ENCODE peak calls at places on chromosomes 7 and 10, in ten cellular contexts. One of them, this sample, is unnamed.

GRCh38 chr7:101768280-101768679 is 49.1 kb upstream of the CUX1 start:
- DNase-seq in activated T-helper 1 cell treated with anti-CD3 and anti-CD28 coated beads, Interleukin-12 subunit alpha, Interleukin-12 subunit beta, Interleukin-2, Interleukin-4 antibody, amounts not matched to agents 30 ng/mL and 10 ng/mL and 1 ng/mL, durations not matched to agents 14 hours and 24 hours and 36 hours: no peak
- DNase-seq in AG04450: no peak
- DNase-seq in hepatic stellate cell: no peak
- DNase-seq in GM12892: no peak
- DNase-seq in COR-L47: no peak
- DNase-seq in stimulated activated CD4-positive, alpha-beta T cell treated with anti-CD3 and anti-CD28 coated beads, TNF-alpha, amount 100 ng/mL, for 48 hours: no peak
- DNase-seq in posterior cingulate gyrus: no peak
- DNase-seq in activated T-cell treated with anti-CD3 and anti-CD28 coated beads for 4 hours: no peak
- DNase-seq in DMS 273 treated with DMSO at 0.1 percent for 48 hours: no peak
- DNase-seq in this sample: no peak

GRCh38 chr10:6738464-6738824 is 158.4 kb upstream of the PRKCQ start:
- DNase-seq in AG04450: no peak
- DNase-seq in GM12892: no peak
- DNase-seq in DMS 273 treated with DMSO at 0.1 percent for 48 hours: no peak
- DNase-seq in hepatic stellate cell: no peak
- DNase-seq in COR-L47: no peak
- DNase-seq in activated T-cell treated with anti-CD3 and anti-CD28 coated beads for 4 hours: no peak
- DNase-seq in posterior cingulate gyrus: no peak
- DNase-seq in stimulated activated CD4-positive, alpha-beta T cell treated with anti-CD3 and anti-CD28 coated beads, TNF-alpha, amount 100 ng/mL, for 48 hours: no peak
- DNase-seq in activated T-helper 1 cell treated with anti-CD3 and anti-CD28 coated beads, Interleukin-12 subunit alpha, Interleukin-12 subunit beta, Interleukin-2, Interleukin-4 antibody, amounts not matched to agents 30 ng/mL and 10 ng/mL and 1 ng/mL, durations not matched to agents 14 hours and 24 hours and 36 hours: no peak
- DNase-seq in this sample: no peak

GRCh38 chr10:35659456-35659855 is 17.4 kb upstream of the FZD8 start:
- DNase-seq in DMS 273 treated with DMSO at 0.1 percent for 48 hours: no peak
- DNase-seq in stimulated activated CD4-positive, alpha-beta T cell treated with anti-CD3 and anti-CD28 coated beads, TNF-alpha, amount 100 ng/mL, for 48 hours: no peak
- DNase-seq in COR-L47: no peak
- DNase-seq in AG04450: no peak
- DNase-seq in activated T-helper 1 cell treated with anti-CD3 and anti-CD28 coated beads, Interleukin-12 subunit alpha, Interleukin-12 subunit beta, Interleukin-2, Interleukin-4 antibody, amounts not matched to agents 30 ng/mL and 10 ng/mL and 1 ng/mL, durations not matched to agents 14 hours and 24 hours and 36 hours: no peak
- DNase-seq in hepatic stellate cell: no peak
- DNase-seq in posterior cingulate gyrus: no peak
- DNase-seq in activated T-cell treated with anti-CD3 and anti-CD28 coated beads for 4 hours: no peak
- DNase-seq in GM12892: no peak
- DNase-seq in this sample: no peak

GRCh38 chr7:2038876-2039728 is 193.6 kb downstream of the MAD1L1 start:
- DNase-seq in hepatic stellate cell: peak
- DNase-seq in GM12892: no peak
- DNase-seq in DMS 273 treated with DMSO at 0.1 percent for 48 hours: no peak
- DNase-seq in activated T-cell treated with anti-CD3 and anti-CD28 coated beads for 4 hours: no peak
- DNase-seq in stimulated activated CD4-positive, alpha-beta T cell treated with anti-CD3 and anti-CD28 coated beads, TNF-alpha, amount 100 ng/mL, for 48 hours: no peak
- DNase-seq in AG04450: no peak
- DNase-seq in posterior cingulate gyrus: no peak
- DNase-seq in activated T-helper 1 cell treated with anti-CD3 and anti-CD28 coated beads, Interleukin-12 subunit alpha, Interleukin-12 subunit beta, Interleukin-2, Interleukin-4 antibody, amounts not matched to agents 30 ng/mL and 10 ng/mL and 1 ng/mL, durations not matched to agents 14 hours and 24 hours and 36 hours: no peak
- DNase-seq in COR-L47: no peak
- DNase-seq in this sample: peak

GRCh38 chr10:10778959-10779358 is 238.7 kb upstream of the CELF2 start:
- DNase-seq in stimulated activated CD4-positive, alpha-beta T cell treated with anti-CD3 and anti-CD28 coated beads, TNF-alpha, amount 100 ng/mL, for 48 hours: no peak
- DNase-seq in COR-L47: no peak
- DNase-seq in activated T-cell treated with anti-CD3 and anti-CD28 coated beads for 4 hours: no peak
- DNase-seq in activated T-helper 1 cell treated with anti-CD3 and anti-CD28 coated beads, Interleukin-12 subunit alpha, Interleukin-12 subunit beta, Interleukin-2, Interleukin-4 antibody, amounts not matched to agents 30 ng/mL and 10 ng/mL and 1 ng/mL, durations not matched to agents 14 hours and 24 hours and 36 hours: no peak
- DNase-seq in GM12892: no peak
- DNase-seq in posterior cingulate gyrus: no peak
- DNase-seq in DMS 273 treated with DMSO at 0.1 percent for 48 hours: no peak
- DNase-seq in hepatic stellate cell: no peak
- DNase-seq in AG04450: no peak
- DNase-seq in this sample: no peak

GRCh38 chr7:47375590-47375989 is 206.3 kb downstream of the TNS3 start:
- DNase-seq in GM12892: no peak
- DNase-seq in posterior cingulate gyrus: no peak
- DNase-seq in DMS 273 treated with DMSO at 0.1 percent for 48 hours: no peak
- DNase-seq in activated T-cell treated with anti-CD3 and anti-CD28 coated beads for 4 hours: no peak
- DNase-seq in activated T-helper 1 cell treated with anti-CD3 and anti-CD28 coated beads, Interleukin-12 subunit alpha, Interleukin-12 subunit beta, Interleukin-2, Interleukin-4 antibody, amounts not matched to agents 30 ng/mL and 10 ng/mL and 1 ng/mL, durations not matched to agents 14 hours and 24 hours and 36 hours: no peak
- DNase-seq in stimulated activated CD4-positive, alpha-beta T cell treated with anti-CD3 and anti-CD28 coated beads, TNF-alpha, amount 100 ng/mL, for 48 hours: no peak
- DNase-seq in AG04450: no peak
- DNase-seq in hepatic stellate cell: peak
- DNase-seq in COR-L47: no peak
- DNase-seq in this sample: no peak

GRCh38 chr10:6053816-6054581 is 8.2 kb downstream of the IL2RA start:
- DNase-seq in posterior cingulate gyrus: no peak
- DNase-seq in DMS 273 treated with DMSO at 0.1 percent for 48 hours: no peak
- DNase-seq in hepatic stellate cell: no peak
- DNase-seq in stimulated activated CD4-positive, alpha-beta T cell treated with anti-CD3 and anti-CD28 coated beads, TNF-alpha, amount 100 ng/mL, for 48 hours: no peak
- DNase-seq in COR-L47: no peak
- DNase-seq in activated T-helper 1 cell treated with anti-CD3 and anti-CD28 coated beads, Interleukin-12 subunit alpha, Interleukin-12 subunit beta, Interleukin-2, Interleukin-4 antibody, amounts not matched to agents 30 ng/mL and 10 ng/mL and 1 ng/mL, durations not matched to agents 14 hours and 24 hours and 36 hours: no peak
- DNase-seq in AG04450: no peak
- DNase-seq in GM12892: no peak
- DNase-seq in activated T-cell treated with anti-CD3 and anti-CD28 coated beads for 4 hours: no peak
- DNase-seq in this sample: no peak

GRCh38 chr10:87771871-87772500 is 46.0 kb downstream of the ATAD1 start:
- DNase-seq in GM12892: no peak
- DNase-seq in COR-L47: no peak
- DNase-seq in activated T-helper 1 cell treated with anti-CD3 and anti-CD28 coated beads, Interleukin-12 subunit alpha, Interleukin-12 subunit beta, Interleukin-2, Interleukin-4 antibody, amounts not matched to agents 30 ng/mL and 10 ng/mL and 1 ng/mL, durations not matched to agents 14 hours and 24 hours and 36 hours: no peak
- DNase-seq in hepatic stellate cell: no peak
- DNase-seq in DMS 273 treated with DMSO at 0.1 percent for 48 hours: no peak
- DNase-seq in stimulated activated CD4-positive, alpha-beta T cell treated with anti-CD3 and anti-CD28 coated beads, TNF-alpha, amount 100 ng/mL, for 48 hours: no peak
- DNase-seq in posterior cingulate gyrus: no peak
- DNase-seq in AG04450: no peak
- DNase-seq in activated T-cell treated with anti-CD3 and anti-CD28 coated beads for 4 hours: no peak
- DNase-seq in this sample: no peak

GRCh38 chr10:31952066-31952465 is 23.4 kb upstream of the ARHGAP12 start:
- DNase-seq in activated T-helper 1 cell treated with anti-CD3 and anti-CD28 coated beads, Interleukin-12 subunit alpha, Interleukin-12 subunit beta, Interleukin-2, Interleukin-4 antibody, amounts not matched to agents 30 ng/mL and 10 ng/mL and 1 ng/mL, durations not matched to agents 14 hours and 24 hours and 36 hours: no peak
- DNase-seq in hepatic stellate cell: no peak
- DNase-seq in GM12892: no peak
- DNase-seq in DMS 273 treated with DMSO at 0.1 percent for 48 hours: no peak
- DNase-seq in COR-L47: no peak
- DNase-seq in activated T-cell treated with anti-CD3 and anti-CD28 coated beads for 4 hours: no peak
- DNase-seq in posterior cingulate gyrus: no peak
- DNase-seq in AG04450: no peak
- DNase-seq in stimulated activated CD4-positive, alpha-beta T cell treated with anti-CD3 and anti-CD28 coated beads, TNF-alpha, amount 100 ng/mL, for 48 hours: no peak
- DNase-seq in this sample: no peak

GRCh38 chr10:79413196-79413595 is 32.2 kb downstream of the ZCCHC24 start:
- DNase-seq in AG04450: no peak
- DNase-seq in COR-L47: no peak
- DNase-seq in GM12892: no peak
- DNase-seq in activated T-helper 1 cell treated with anti-CD3 and anti-CD28 coated beads, Interleukin-12 subunit alpha, Interleukin-12 subunit beta, Interleukin-2, Interleukin-4 antibody, amounts not matched to agents 30 ng/mL and 10 ng/mL and 1 ng/mL, durations not matched to agents 14 hours and 24 hours and 36 hours: no peak
- DNase-seq in activated T-cell treated with anti-CD3 and anti-CD28 coated beads for 4 hours: no peak
- DNase-seq in posterior cingulate gyrus: no peak
- DNase-seq in hepatic stellate cell: peak
- DNase-seq in DMS 273 treated with DMSO at 0.1 percent for 48 hours: no peak
- DNase-seq in stimulated activated CD4-positive, alpha-beta T cell treated with anti-CD3 and anti-CD28 coated beads, TNF-alpha, amount 100 ng/mL, for 48 hours: no peak
- DNase-seq in this sample: no peak

GRCh38 chr10:132544744-132545658 is 7.4 kb downstream of the INPP5A start:
- DNase-seq in hepatic stellate cell: peak
- DNase-seq in activated T-cell treated with anti-CD3 and anti-CD28 coated beads for 4 hours: no peak
- DNase-seq in stimulated activated CD4-positive, alpha-beta T cell treated with anti-CD3 and anti-CD28 coated beads, TNF-alpha, amount 100 ng/mL, for 48 hours: no peak
- DNase-seq in DMS 273 treated with DMSO at 0.1 percent for 48 hours: no peak
- DNase-seq in posterior cingulate gyrus: no peak
- DNase-seq in AG04450: no peak
- DNase-seq in GM12892: no peak
- DNase-seq in activated T-helper 1 cell treated with anti-CD3 and anti-CD28 coated beads, Interleukin-12 subunit alpha, Interleukin-12 subunit beta, Interleukin-2, Interleukin-4 antibody, amounts not matched to agents 30 ng/mL and 10 ng/mL and 1 ng/mL, durations not matched to agents 14 hours and 24 hours and 36 hours: no peak
- DNase-seq in COR-L47: no peak
- DNase-seq in this sample: no peak

GRCh38 chr10:76073524-76073923 is 642.1 kb downstream of the LRMDA start:
- DNase-seq in DMS 273 treated with DMSO at 0.1 percent for 48 hours: no peak
- DNase-seq in activated T-helper 1 cell treated with anti-CD3 and anti-CD28 coated beads, Interleukin-12 subunit alpha, Interleukin-12 subunit beta, Interleukin-2, Interleukin-4 antibody, amounts not matched to agents 30 ng/mL and 10 ng/mL and 1 ng/mL, durations not matched to agents 14 hours and 24 hours and 36 hours: no peak
- DNase-seq in AG04450: no peak
- DNase-seq in COR-L47: no peak
- DNase-seq in GM12892: no peak
- DNase-seq in hepatic stellate cell: no peak
- DNase-seq in stimulated activated CD4-positive, alpha-beta T cell treated with anti-CD3 and anti-CD28 coated beads, TNF-alpha, amount 100 ng/mL, for 48 hours: no peak
- DNase-seq in activated T-cell treated with anti-CD3 and anti-CD28 coated beads for 4 hours: no peak
- DNase-seq in posterior cingulate gyrus: no peak
- DNase-seq in this sample: no peak

GRCh38 chr7:17234398-17235021 is 63.9 kb upstream of the AHR start:
- DNase-seq in activated T-helper 1 cell treated with anti-CD3 and anti-CD28 coated beads, Interleukin-12 subunit alpha, Interleukin-12 subunit beta, Interleukin-2, Interleukin-4 antibody, amounts not matched to agents 30 ng/mL and 10 ng/mL and 1 ng/mL, durations not matched to agents 14 hours and 24 hours and 36 hours: peak
- DNase-seq in hepatic stellate cell: peak
- DNase-seq in DMS 273 treated with DMSO at 0.1 percent for 48 hours: no peak
- DNase-seq in AG04450: peak
- DNase-seq in COR-L47: no peak
- DNase-seq in stimulated activated CD4-positive, alpha-beta T cell treated with anti-CD3 and anti-CD28 coated beads, TNF-alpha, amount 100 ng/mL, for 48 hours: peak
- DNase-seq in activated T-cell treated with anti-CD3 and anti-CD28 coated beads for 4 hours: peak
- DNase-seq in GM12892: peak
- DNase-seq in posterior cingulate gyrus: no peak
- DNase-seq in this sample: no peak

GRCh38 chr10:98528785-98529183 is 82.0 kb upstream of the HPS1 start:
- DNase-seq in DMS 273 treated with DMSO at 0.1 percent for 48 hours: no peak
- DNase-seq in hepatic stellate cell: no peak
- DNase-seq in AG04450: no peak
- DNase-seq in posterior cingulate gyrus: no peak
- DNase-seq in stimulated activated CD4-positive, alpha-beta T cell treated with anti-CD3 and anti-CD28 coated beads, TNF-alpha, amount 100 ng/mL, for 48 hours: no peak
- DNase-seq in GM12892: no peak
- DNase-seq in COR-L47: no peak
- DNase-seq in activated T-cell treated with anti-CD3 and anti-CD28 coated beads for 4 hours: no peak
- DNase-seq in activated T-helper 1 cell treated with anti-CD3 and anti-CD28 coated beads, Interleukin-12 subunit alpha, Interleukin-12 subunit beta, Interleukin-2, Interleukin-4 antibody, amounts not matched to agents 30 ng/mL and 10 ng/mL and 1 ng/mL, durations not matched to agents 14 hours and 24 hours and 36 hours: no peak
- DNase-seq in this sample: no peak

GRCh38 chr10:48890904-48891839 is 48.5 kb downstream of the LRRC18 start:
- DNase-seq in stimulated activated CD4-positive, alpha-beta T cell treated with anti-CD3 and anti-CD28 coated beads, TNF-alpha, amount 100 ng/mL, for 48 hours: no peak
- DNase-seq in DMS 273 treated with DMSO at 0.1 percent for 48 hours: no peak
- DNase-seq in posterior cingulate gyrus: no peak
- DNase-seq in activated T-cell treated with anti-CD3 and anti-CD28 coated beads for 4 hours: no peak
- DNase-seq in COR-L47: no peak
- DNase-seq in activated T-helper 1 cell treated with anti-CD3 and anti-CD28 coated beads, Interleukin-12 subunit alpha, Interleukin-12 subunit beta, Interleukin-2, Interleukin-4 antibody, amounts not matched to agents 30 ng/mL and 10 ng/mL and 1 ng/mL, durations not matched to agents 14 hours and 24 hours and 36 hours: no peak
- DNase-seq in hepatic stellate cell: no peak
- DNase-seq in GM12892: no peak
- DNase-seq in AG04450: no peak
- DNase-seq in this sample: no peak

GRCh38 chr10:31025142-31025541 is 6.5 kb downstream of the ZNF438 start:
- DNase-seq in hepatic stellate cell: no peak
- DNase-seq in AG04450: no peak
- DNase-seq in GM12892: no peak
- DNase-seq in DMS 273 treated with DMSO at 0.1 percent for 48 hours: no peak
- DNase-seq in posterior cingulate gyrus: no peak
- DNase-seq in stimulated activated CD4-positive, alpha-beta T cell treated with anti-CD3 and anti-CD28 coated beads, TNF-alpha, amount 100 ng/mL, for 48 hours: no peak
- DNase-seq in COR-L47: no peak
- DNase-seq in activated T-helper 1 cell treated with anti-CD3 and anti-CD28 coated beads, Interleukin-12 subunit alpha, Interleukin-12 subunit beta, Interleukin-2, Interleukin-4 antibody, amounts not matched to agents 30 ng/mL and 10 ng/mL and 1 ng/mL, durations not matched to agents 14 hours and 24 hours and 36 hours: no peak
- DNase-seq in activated T-cell treated with anti-CD3 and anti-CD28 coated beads for 4 hours: no peak
- DNase-seq in this sample: no peak

GRCh38 chr7:140059288-140060242 is 3.2 kb downstream of the PARP12 start:
- DNase-seq in DMS 273 treated with DMSO at 0.1 percent for 48 hours: no peak
- DNase-seq in stimulated activated CD4-positive, alpha-beta T cell treated with anti-CD3 and anti-CD28 coated beads, TNF-alpha, amount 100 ng/mL, for 48 hours: peak
- DNase-seq in COR-L47: peak
- DNase-seq in activated T-cell treated with anti-CD3 and anti-CD28 coated beads for 4 hours: peak
- DNase-seq in posterior cingulate gyrus: no peak
- DNase-seq in AG04450: peak
- DNase-seq in activated T-helper 1 cell treated with anti-CD3 and anti-CD28 coated beads, Interleukin-12 subunit alpha, Interleukin-12 subunit beta, Interleukin-2, Interleukin-4 antibody, amounts not matched to agents 30 ng/mL and 10 ng/mL and 1 ng/mL, durations not matched to agents 14 hours and 24 hours and 36 hours: no peak
- DNase-seq in GM12892: no peak
- DNase-seq in hepatic stellate cell: peak
- DNase-seq in this sample: no peak

GRCh38 chr7:139018910-139019309 is 16.9 kb downstream of the ZC3HAV1L start:
- DNase-seq in COR-L47: no peak
- DNase-seq in activated T-helper 1 cell treated with anti-CD3 and anti-CD28 coated beads, Interleukin-12 subunit alpha, Interleukin-12 subunit beta, Interleukin-2, Interleukin-4 antibody, amounts not matched to agents 30 ng/mL and 10 ng/mL and 1 ng/mL, durations not matched to agents 14 hours and 24 hours and 36 hours: no peak
- DNase-seq in stimulated activated CD4-positive, alpha-beta T cell treated with anti-CD3 and anti-CD28 coated beads, TNF-alpha, amount 100 ng/mL, for 48 hours: no peak
- DNase-seq in hepatic stellate cell: no peak
- DNase-seq in GM12892: no peak
- DNase-seq in AG04450: no peak
- DNase-seq in activated T-cell treated with anti-CD3 and anti-CD28 coated beads for 4 hours: no peak
- DNase-seq in posterior cingulate gyrus: no peak
- DNase-seq in DMS 273 treated with DMSO at 0.1 percent for 48 hours: no peak
- DNase-seq in this sample: no peak

GRCh38 chr7:553637-554111 is 34.0 kb upstream of the PDGFA start:
- DNase-seq in DMS 273 treated with DMSO at 0.1 percent for 48 hours: no peak
- DNase-seq in COR-L47: no peak
- DNase-seq in stimulated activated CD4-positive, alpha-beta T cell treated with anti-CD3 and anti-CD28 coated beads, TNF-alpha, amount 100 ng/mL, for 48 hours: no peak
- DNase-seq in GM12892: no peak
- DNase-seq in AG04450: no peak
- DNase-seq in hepatic stellate cell: no peak
- DNase-seq in activated T-helper 1 cell treated with anti-CD3 and anti-CD28 coated beads, Interleukin-12 subunit alpha, Interleukin-12 subunit beta, Interleukin-2, Interleukin-4 antibody, amounts not matched to agents 30 ng/mL and 10 ng/mL and 1 ng/mL, durations not matched to agents 14 hours and 24 hours and 36 hours: no peak
- DNase-seq in activated T-cell treated with anti-CD3 and anti-CD28 coated beads for 4 hours: no peak
- DNase-seq in posterior cingulate gyrus: no peak
- DNase-seq in this sample: no peak

GRCh38 chr10:110137142-110137545 is 70.3 kb upstream of the MXI1 start:
- DNase-seq in posterior cingulate gyrus: no peak
- DNase-seq in COR-L47: peak
- DNase-seq in DMS 273 treated with DMSO at 0.1 percent for 48 hours: peak
- DNase-seq in GM12892: no peak
- DNase-seq in hepatic stellate cell: peak
- DNase-seq in stimulated activated CD4-positive, alpha-beta T cell treated with anti-CD3 and anti-CD28 coated beads, TNF-alpha, amount 100 ng/mL, for 48 hours: no peak
- DNase-seq in AG04450: peak
- DNase-seq in activated T-helper 1 cell treated with anti-CD3 and anti-CD28 coated beads, Interleukin-12 subunit alpha, Interleukin-12 subunit beta, Interleukin-2, Interleukin-4 antibody, amounts not matched to agents 30 ng/mL and 10 ng/mL and 1 ng/mL, durations not matched to agents 14 hours and 24 hours and 36 hours: no peak
- DNase-seq in activated T-cell treated with anti-CD3 and anti-CD28 coated beads for 4 hours: no peak
- DNase-seq in this sample: peak

GRCh38 chr7:20407585-20408466 is 77.1 kb downstream of the ITGB8 start:
- DNase-seq in COR-L47: peak
- DNase-seq in activated T-cell treated with anti-CD3 and anti-CD28 coated beads for 4 hours: no peak
- DNase-seq in GM12892: no peak
- DNase-seq in stimulated activated CD4-positive, alpha-beta T cell treated with anti-CD3 and anti-CD28 coated beads, TNF-alpha, amount 100 ng/mL, for 48 hours: no peak
- DNase-seq in posterior cingulate gyrus: no peak
- DNase-seq in activated T-helper 1 cell treated with anti-CD3 and anti-CD28 coated beads, Interleukin-12 subunit alpha, Interleukin-12 subunit beta, Interleukin-2, Interleukin-4 antibody, amounts not matched to agents 30 ng/mL and 10 ng/mL and 1 ng/mL, durations not matched to agents 14 hours and 24 hours and 36 hours: no peak
- DNase-seq in AG04450: no peak
- DNase-seq in hepatic stellate cell: no peak
- DNase-seq in DMS 273 treated with DMSO at 0.1 percent for 48 hours: no peak
- DNase-seq in this sample: no peak

GRCh38 chr10:98125940-98126631 is 8.4 kb upstream of the R3HCC1L start:
- DNase-seq in GM12892: no peak
- DNase-seq in AG04450: no peak
- DNase-seq in hepatic stellate cell: no peak
- DNase-seq in posterior cingulate gyrus: no peak
- DNase-seq in DMS 273 treated with DMSO at 0.1 percent for 48 hours: no peak
- DNase-seq in activated T-helper 1 cell treated with anti-CD3 and anti-CD28 coated beads, Interleukin-12 subunit alpha, Interleukin-12 subunit beta, Interleukin-2, Interleukin-4 antibody, amounts not matched to agents 30 ng/mL and 10 ng/mL and 1 ng/mL, durations not matched to agents 14 hours and 24 hours and 36 hours: no peak
- DNase-seq in COR-L47: no peak
- DNase-seq in activated T-cell treated with anti-CD3 and anti-CD28 coated beads for 4 hours: no peak
- DNase-seq in stimulated activated CD4-positive, alpha-beta T cell treated with anti-CD3 and anti-CD28 coated beads, TNF-alpha, amount 100 ng/mL, for 48 hours: no peak
- DNase-seq in this sample: no peak

GRCh38 chr7:116239019-116239418 is 28.7 kb downstream of the TES start:
- DNase-seq in COR-L47: no peak
- DNase-seq in GM12892: no peak
- DNase-seq in stimulated activated CD4-positive, alpha-beta T cell treated with anti-CD3 and anti-CD28 coated beads, TNF-alpha, amount 100 ng/mL, for 48 hours: no peak
- DNase-seq in activated T-cell treated with anti-CD3 and anti-CD28 coated beads for 4 hours: no peak
- DNase-seq in posterior cingulate gyrus: no peak
- DNase-seq in AG04450: no peak
- DNase-seq in activated T-helper 1 cell treated with anti-CD3 and anti-CD28 coated beads, Interleukin-12 subunit alpha, Interleukin-12 subunit beta, Interleukin-2, Interleukin-4 antibody, amounts not matched to agents 30 ng/mL and 10 ng/mL and 1 ng/mL, durations not matched to agents 14 hours and 24 hours and 36 hours: no peak
- DNase-seq in DMS 273 treated with DMSO at 0.1 percent for 48 hours: no peak
- DNase-seq in hepatic stellate cell: no peak
- DNase-seq in this sample: no peak

GRCh38 chr10:5096108-5096507 is 1.9 kb downstream of the AKR1C3 start:
- DNase-seq in stimulated activated CD4-positive, alpha-beta T cell treated with anti-CD3 and anti-CD28 coated beads, TNF-alpha, amount 100 ng/mL, for 48 hours: no peak
- DNase-seq in posterior cingulate gyrus: no peak
- DNase-seq in AG04450: no peak
- DNase-seq in hepatic stellate cell: no peak
- DNase-seq in GM12892: no peak
- DNase-seq in DMS 273 treated with DMSO at 0.1 percent for 48 hours: no peak
- DNase-seq in activated T-cell treated with anti-CD3 and anti-CD28 coated beads for 4 hours: no peak
- DNase-seq in activated T-helper 1 cell treated with anti-CD3 and anti-CD28 coated beads, Interleukin-12 subunit alpha, Interleukin-12 subunit beta, Interleukin-2, Interleukin-4 antibody, amounts not matched to agents 30 ng/mL and 10 ng/mL and 1 ng/mL, durations not matched to agents 14 hours and 24 hours and 36 hours: no peak
- DNase-seq in COR-L47: no peak
- DNase-seq in this sample: no peak

GRCh38 chr7:31203551-31203950 is 137.0 kb downstream of the NEUROD6 start:
- DNase-seq in posterior cingulate gyrus: no peak
- DNase-seq in activated T-helper 1 cell treated with anti-CD3 and anti-CD28 coated beads, Interleukin-12 subunit alpha, Interleukin-12 subunit beta, Interleukin-2, Interleukin-4 antibody, amounts not matched to agents 30 ng/mL and 10 ng/mL and 1 ng/mL, durations not matched to agents 14 hours and 24 hours and 36 hours: no peak
- DNase-seq in hepatic stellate cell: no peak
- DNase-seq in DMS 273 treated with DMSO at 0.1 percent for 48 hours: no peak
- DNase-seq in stimulated activated CD4-positive, alpha-beta T cell treated with anti-CD3 and anti-CD28 coated beads, TNF-alpha, amount 100 ng/mL, for 48 hours: no peak
- DNase-seq in activated T-cell treated with anti-CD3 and anti-CD28 coated beads for 4 hours: no peak
- DNase-seq in COR-L47: no peak
- DNase-seq in AG04450: no peak
- DNase-seq in GM12892: no peak
- DNase-seq in this sample: no peak

GRCh38 chr7:46007990-46008643 is 87.0 kb upstream of the IGFBP3 start:
- DNase-seq in AG04450: no peak
- DNase-seq in hepatic stellate cell: no peak
- DNase-seq in stimulated activated CD4-positive, alpha-beta T cell treated with anti-CD3 and anti-CD28 coated beads, TNF-alpha, amount 100 ng/mL, for 48 hours: no peak
- DNase-seq in DMS 273 treated with DMSO at 0.1 percent for 48 hours: no peak
- DNase-seq in GM12892: no peak
- DNase-seq in COR-L47: no peak
- DNase-seq in activated T-helper 1 cell treated with anti-CD3 and anti-CD28 coated beads, Interleukin-12 subunit alpha, Interleukin-12 subunit beta, Interleukin-2, Interleukin-4 antibody, amounts not matched to agents 30 ng/mL and 10 ng/mL and 1 ng/mL, durations not matched to agents 14 hours and 24 hours and 36 hours: no peak
- DNase-seq in activated T-cell treated with anti-CD3 and anti-CD28 coated beads for 4 hours: no peak
- DNase-seq in posterior cingulate gyrus: no peak
- DNase-seq in this sample: no peak

This sample was measured in NCI-H526 treated with DMSO at 0.1 percent for 48 hours.